ENCODE peak calls at places on chromosomes 7 and 10, in six cellular contexts. E is A549, D is transverse colon, K is HepG2, Z is SK-N-SH, X is ovary. I is an unnamed sample.

GRCh38 chr10:27388761-27389399 is 115.2 kb upstream of the RAB18 start:
- DNase-seq in E (no peak), D (no peak), K (no peak), Z (no peak), X (no peak), I (no peak)

GRCh38 chr7:130037703-130038102 is 13.5 kb downstream of the ZC3HC1 start:
- DNase-seq in E (no peak), D (no peak), K (no peak), Z (no peak), X (no peak), I (no peak)

GRCh38 chr10:128095753-128096469 is 30.3 kb downstream of the MKI67 start:
- DNase-seq in E (no peak), D (no peak), K (no peak), Z (no peak), X (no peak), I (no peak)

GRCh38 chr10:78991187-78991586 is 77.6 kb upstream of the ZMIZ1 start:
- DNase-seq in E (no peak), D (no peak), K (no peak), Z (no peak), X (no peak), I (no peak)

GRCh38 chr10:132667613-132668394 is 118.1 kb downstream of the NKX6-2 start:
- DNase-seq in E (peak; percentile 21), D (no peak), K (no peak), Z (no peak), X (peak; percentile 2), I (no peak)

GRCh38 chr10:69902835-69903535 is 101.3 kb downstream of the COL13A1 start:
- DNase-seq in E (no peak), D (peak; percentile 70), K (no peak), Z (no peak), X (no peak), I (no peak)

GRCh38 chr7:114825423-114825951 is 96.4 kb upstream of the MDFIC start:
- DNase-seq in E (no peak), D (no peak), K (no peak), Z (no peak), X (no peak), I (no peak)

GRCh38 chr7:116863168-116863670 is 832 bp downstream of the CAPZA2 start:
- DNase-seq in E (peak; percentile 28), D (peak; percentile 23), K (peak; percentile 19), Z (peak; percentile 69), X (peak; percentile 31), I (no peak)

GRCh38 chr10:6416892-6417512 is 163.1 kb downstream of the PRKCQ start:
- DNase-seq in E (peak; percentile 71), D (no peak), K (peak; percentile 35), Z (peak; percentile 44), X (no peak), I (peak; percentile 23)

GRCh38 chr10:73506491-73506890 is 10.7 kb upstream of the PPP3CB start:
- DNase-seq in E (no peak), D (no peak), K (no peak), Z (no peak), X (no peak), I (no peak)

GRCh38 chr10:43000651-43001426 is 76.0 kb upstream of the RET start:
- DNase-seq in E (no peak), D (no peak), K (no peak), Z (peak; percentile 18), X (no peak), I (no peak)

GRCh38 chr7:50309736-50310135 is 5.2 kb downstream of the IKZF1 start:
- DNase-seq in E (no peak), D (no peak), K (no peak), Z (no peak), X (no peak), I (no peak)

GRCh38 chr10:111261066-111261465 is 184.2 kb downstream of the ADRA2A start:
- DNase-seq in E (no peak), D (no peak), K (no peak), Z (no peak), X (no peak), I (no peak)

GRCh38 chr7:85512802-85513201 is 325.9 kb upstream of the SEMA3D start:
- DNase-seq in E (no peak), D (no peak), K (no peak), Z (no peak), X (no peak), I (no peak)

GRCh38 chr7:66748791-66749190 is 8.3 kb downstream of the RABGEF1 start:
- DNase-seq in E (no peak), D (no peak), K (no peak), Z (no peak), X (no peak), I (no peak)

GRCh38 chr7:69211739-69212138 is 386.5 kb upstream of the AUTS2 start:
- DNase-seq in E (no peak), D (no peak), K (no peak), Z (no peak), X (no peak), I (no peak)

GRCh38 chr10:86815035-86815617 is 58.7 kb downstream of the BMPR1A start:
- DNase-seq in E (no peak), D (no peak), K (no peak), Z (no peak), X (no peak), I (no peak)

GRCh38 chr10:71368639-71369038 is 28.1 kb upstream of the CDH23 start:
- DNase-seq in E (peak; percentile 31), D (no peak), K (peak; percentile 16), Z (no peak), X (no peak), I (no peak)

GRCh38 chr10:48806282-48806681 is 121.6 kb downstream of the WDFY4 start:
- DNase-seq in E (no peak), D (no peak), K (no peak), Z (no peak), X (no peak), I (no peak)

GRCh38 chr7:114787556-114787955 is 134.3 kb upstream of the MDFIC start:
- DNase-seq in E (no peak), D (no peak), K (no peak), Z (no peak), X (no peak), I (no peak)

GRCh38 chr10:14601872-14602725 is 172.6 kb downstream of the FAM107B start:
- DNase-seq in E (peak; percentile 61), D (peak; percentile 55), K (peak; percentile 72), Z (no peak), X (no peak), I (no peak)

GRCh38 chr10:35911954-35912353 is 269.9 kb upstream of the FZD8 start:
- DNase-seq in E (no peak), D (no peak), K (no peak), Z (no peak), X (no peak), I (no peak)
- H3K27ac ChIP-seq in E (no peak overlapping the region), D (no peak overlapping the region), K (no peak overlapping the region), Z (no peak overlapping the region), X (no peak overlapping the region), I (no peak overlapping the region)

GRCh38 chr7:86914468-86915054 is 144.9 kb downstream of the ELAPOR2 start:
- DNase-seq in E (no peak), D (no peak), K (peak; percentile 10), Z (no peak), X (no peak), I (no peak)

GRCh38 chr7:86908948-86909347 is 150.5 kb downstream of the ELAPOR2 start:
- DNase-seq in E (no peak), D (no peak), K (no peak), Z (no peak), X (no peak), I (no peak)

GRCh38 chr7:86916277-86916825 is 143.1 kb downstream of the ELAPOR2 start:
- DNase-seq in E (no peak), D (no peak), K (no peak), Z (no peak), X (no peak), I (no peak)

GRCh38 chr7:86913709-86914108 is 145.7 kb downstream of the ELAPOR2 start:
- DNase-seq in E (no peak), D (no peak), K (no peak), Z (peak; percentile 20), X (no peak), I (no peak)

GRCh38 chr7:86911703-86912102 is 147.8 kb downstream of the ELAPOR2 start:
- DNase-seq in E (no peak), D (no peak), K (peak; percentile 3), Z (no peak), X (no peak), I (no peak)
- TF ChIP-seq CTCF in E (no peak), D (no peak), K (no peak), Z (peak; percentile 34), X (no peak), I (no peak)

DNA sequence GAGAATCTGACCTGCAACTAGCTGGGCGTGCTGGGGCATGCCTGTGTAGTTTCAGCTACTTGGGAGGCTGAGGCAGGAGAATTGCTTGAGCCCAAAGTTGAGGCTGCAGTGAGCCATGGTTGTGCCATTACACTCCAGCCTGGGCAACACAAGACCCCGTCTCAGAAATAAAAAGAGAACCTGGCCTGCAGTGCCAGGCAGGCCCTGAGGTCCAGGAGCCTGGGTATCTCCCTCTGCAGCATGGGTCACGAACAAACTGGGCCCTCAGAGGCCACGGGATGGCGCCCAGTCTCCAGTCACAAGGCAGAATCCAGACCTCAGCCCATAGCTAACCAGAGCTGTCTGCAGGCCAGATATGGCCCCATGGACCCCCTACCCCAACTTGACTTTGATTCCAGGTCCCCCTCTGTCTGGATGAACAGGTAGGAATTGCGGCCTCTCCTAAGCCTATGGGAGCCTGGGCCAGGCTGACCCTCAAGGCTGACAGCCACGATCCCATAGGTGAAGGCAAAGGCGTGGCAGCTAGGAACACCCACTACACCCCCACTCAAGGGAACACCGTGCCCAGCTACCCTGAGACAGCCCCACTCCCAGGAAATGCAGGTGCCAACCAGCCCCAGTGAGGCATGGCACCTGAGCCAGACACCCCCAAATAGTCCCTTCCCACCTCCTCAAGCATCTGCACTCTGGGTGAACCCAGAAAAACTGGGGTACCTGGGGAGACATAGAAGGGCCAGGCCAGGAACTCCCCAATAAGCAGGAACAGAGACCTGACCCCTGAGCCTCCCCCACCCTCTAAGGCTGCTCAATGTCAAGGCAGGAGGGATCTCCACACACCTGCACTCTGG is 102.8 kb upstream of the TNRC18 start:
- DNase-seq in E (no peak), D (peak; percentile 70), K (peak; percentile 57), Z (peak; percentile 31), X (peak; percentile 50), I (no peak)
- TF ChIP-seq EP300 in E (no peak), D (no peak), K (no peak), Z (no peak), X (no peak), I (no peak)

DNA sequence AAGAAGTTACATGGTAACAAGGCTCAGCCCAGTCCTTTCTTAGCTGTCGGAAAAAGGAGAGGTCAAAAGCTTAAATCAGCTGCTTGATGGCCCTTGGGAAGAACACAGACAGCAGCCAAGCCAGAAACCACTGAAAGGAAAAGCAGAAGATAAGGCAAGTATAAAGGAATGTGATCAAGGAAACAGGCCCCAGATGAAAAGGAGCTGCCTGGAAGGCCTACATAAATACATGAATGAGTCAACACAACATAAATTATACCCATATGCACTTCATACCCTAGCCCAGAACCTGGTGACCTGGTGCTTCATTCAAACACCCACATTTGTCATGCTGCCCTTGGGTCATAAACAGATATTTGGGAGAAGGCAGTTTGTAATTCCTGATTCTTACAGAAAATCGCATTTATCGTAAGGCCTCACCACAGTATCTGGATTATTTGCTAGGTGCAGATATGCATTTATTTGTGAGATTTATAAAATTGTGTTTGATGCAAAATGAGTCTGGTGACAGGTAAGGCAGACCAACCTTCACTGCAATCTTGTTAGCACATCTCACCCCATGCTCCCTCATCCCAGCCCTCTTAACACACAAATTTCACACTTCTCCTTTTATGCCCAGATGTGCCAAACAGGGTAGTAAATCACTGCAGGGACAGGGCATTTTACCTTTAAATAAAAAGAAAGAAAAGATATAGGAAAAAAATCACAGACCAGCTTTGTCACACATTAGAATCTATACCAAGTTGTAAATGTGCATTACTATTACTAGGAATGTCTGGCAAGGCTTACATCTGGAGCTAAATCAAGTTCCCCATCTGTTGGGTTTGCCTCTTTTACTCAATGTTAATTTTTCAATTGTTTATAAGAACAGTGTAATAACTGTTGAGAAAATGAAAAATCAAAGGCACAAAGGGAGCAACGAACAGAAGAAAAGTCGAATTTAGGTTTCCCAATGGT is 95.0 kb upstream of the KCNIP2 start:
- DNase-seq in E (no peak), D (no peak), K (no peak), Z (no peak), X (no peak), I (no peak)
- H3K27ac ChIP-seq in E (peak overlapping the region; percentile 84), D (peak overlapping the region; percentile 60), K (no peak overlapping the region), Z (peak overlapping the region; percentile 75), X (no peak overlapping the region), I (no peak overlapping the region)